ENCODE peak calls at places on chromosomes 2 and 18, in ten cellular contexts. I is body of pancreas; A is adrenal gland; P is stomach; B is hepatocyte; W is A673; C is IMR-90; G is neural progenitor cell; U is Peyer's patch; K is CD8-positive, alpha-beta T cell. Q is an unnamed sample.

GRCh38 chr18:46542545-46542944 is 114.5 kb downstream of the LOXHD1 start:
- DNase-seq in I (no peak), A (no peak), P (no peak), B (peak; percentile 53), W (peak; percentile 22), C (no peak), G (peak; percentile 78), U (no peak), K (no peak), Q (peak; percentile 55)

GRCh38 chr18:78659748-78660147 is 319.9 kb upstream of the SALL3 start:
- DNase-seq in I (peak; percentile 36), A (no peak), P (no peak), B (peak; percentile 50), W (no peak), C (no peak), G (peak; percentile 67), U (no peak), K (no peak), Q (peak; percentile 68)

GRCh38 chr2:233413529-233414272 is 59.4 kb downstream of the DGKD start:
- DNase-seq in I (peak; percentile 56), A (peak; percentile 91), P (peak; percentile 23), B (no peak), W (peak; percentile 93), C (peak; percentile 46), G (no peak), U (no peak), K (peak; percentile 45), Q (no peak)

GRCh38 chr2:238401539-238401938 is 25.2 kb upstream of the ASB1 start:
- DNase-seq in I (no peak), A (no peak), P (peak; percentile 1), B (no peak), W (no peak), C (no peak), G (no peak), U (no peak), K (no peak), Q (no peak)

GRCh38 chr2:241505086-241505780 is 3.2 kb downstream of the STK25 start:
- DNase-seq in I (no peak), A (no peak), P (no peak), B (no peak), W (no peak), C (no peak), G (no peak), U (no peak), K (no peak), Q (no peak)

GRCh38 chr18:23316986-23317385 is 136.1 kb upstream of the RIOK3 start:
- DNase-seq in I (no peak), A (no peak), P (no peak), B (no peak), W (no peak), C (no peak), G (no peak), U (no peak), K (no peak), Q (no peak)

GRCh38 chr2:29070542-29070941 is 3.8 kb downstream of the PCARE start:
- DNase-seq in I (no peak), A (no peak), P (no peak), B (no peak), W (no peak), C (no peak), G (no peak), U (no peak), K (no peak), Q (no peak)

GRCh38 chr2:105875241-105875640 is 130.5 kb downstream of the NCK2 start:
- DNase-seq in I (no peak), A (no peak), P (no peak), B (no peak), W (no peak), C (no peak), G (no peak), U (no peak), K (no peak), Q (no peak)

GRCh38 chr2:201419057-201419635 is 32.1 kb downstream of the TRAK2 start:
- DNase-seq in I (no peak), A (peak; percentile 33), P (no peak), B (peak; percentile 10), W (no peak), C (no peak), G (no peak), U (no peak), K (no peak), Q (no peak)

GRCh38 chr2:27884546-27884945 is 5.6 kb downstream of the RBKS start:
- DNase-seq in I (no peak), A (no peak), P (no peak), B (no peak), W (peak; percentile 71), C (no peak), G (no peak), U (no peak), K (no peak), Q (no peak)

GRCh38 chr2:173874899-173875247 is 90.3 kb downstream of the SP3 start:
- DNase-seq in I (no peak), A (no peak), P (no peak), B (no peak), W (no peak), C (no peak), G (no peak), U (peak; percentile 69), K (no peak), Q (no peak)

GRCh38 chr18:10398571-10398970 is 55.9 kb upstream of the APCDD1 start:
- DNase-seq in I (no peak), A (no peak), P (no peak), B (no peak), W (peak; percentile 89), C (no peak), G (no peak), U (no peak), K (no peak), Q (no peak)

GRCh38 chr2:24315669-24316068 is 44.7 kb downstream of the ITSN2 start:
- DNase-seq in I (no peak), A (no peak), P (no peak), B (no peak), W (no peak), C (no peak), G (no peak), U (no peak), K (no peak), Q (no peak)

GRCh38 chr2:85772841-85773491 is 19.2 kb downstream of the ATOH8 start:
- DNase-seq in I (no peak), A (no peak), P (no peak), B (no peak), W (no peak), C (no peak), G (no peak), U (no peak), K (no peak), Q (no peak)

GRCh38 chr2:231227309-231228162 is 29.1 kb downstream of the ARMC9 start:
- DNase-seq in I (peak; percentile 74), A (peak; percentile 79), P (peak; percentile 55), B (peak; percentile 88), W (peak; percentile 82), C (peak; percentile 79), G (peak; percentile 84), U (peak; percentile 54), K (peak; percentile 17), Q (peak; percentile 61)
- H3K27ac ChIP-seq in I (no peak overlapping the region), A (no peak overlapping the region), P (no peak overlapping the region), B (no peak overlapping the region), W (no peak overlapping the region), C (peak overlapping the region; percentile 36), G (no peak overlapping the region), U (no peak overlapping the region), K (no peak overlapping the region), Q (no peak overlapping the region)

DNA sequence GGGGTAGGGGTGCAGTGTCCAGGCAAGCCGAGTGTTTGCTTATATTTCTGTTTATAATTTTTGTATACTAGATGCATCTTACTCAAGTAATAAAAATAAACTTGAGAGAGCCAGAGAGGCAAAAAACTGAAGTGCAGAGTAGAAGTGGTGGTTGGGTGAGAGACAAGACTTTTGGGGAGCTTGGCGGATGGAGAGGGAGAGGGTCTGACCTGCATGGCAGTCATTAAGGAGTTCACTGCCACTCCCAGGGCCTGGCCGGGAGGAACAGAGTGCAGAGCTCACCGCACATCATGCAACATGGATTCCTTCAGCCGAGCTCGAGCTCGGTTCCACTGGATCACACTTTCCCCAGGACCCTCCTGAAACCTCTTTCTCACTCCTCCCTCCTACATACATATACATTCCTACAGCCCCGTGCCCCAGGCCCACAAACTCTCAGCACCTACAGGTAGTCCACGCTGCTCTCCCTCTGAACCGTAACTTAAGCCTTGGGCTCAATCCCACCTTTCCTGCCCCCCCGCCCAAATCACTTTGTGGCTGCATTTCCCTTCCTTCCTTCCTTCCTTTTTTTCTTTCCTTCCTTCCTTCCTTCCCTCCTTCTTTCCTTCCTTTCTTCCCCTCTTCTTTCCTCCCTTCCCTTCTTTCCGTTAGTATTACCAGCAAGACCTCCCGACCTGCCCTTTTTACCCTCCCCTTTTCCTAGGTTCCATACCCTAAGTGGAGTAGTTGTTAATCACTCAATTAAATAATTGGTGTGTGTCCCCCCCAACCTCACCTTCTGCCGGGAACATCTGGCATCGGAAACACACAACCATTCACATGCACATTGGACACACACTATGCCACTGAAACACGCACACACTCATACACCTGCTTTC is 37.1 kb upstream of the ATP6V1B1 start:
- DNase-seq in I (no peak), A (no peak), P (no peak), B (no peak), W (no peak), C (no peak), G (no peak), U (no peak), K (no peak), Q (no peak)
- H3K27me3 ChIP-seq in I (no peaks in the 10 kb centered on the region), A (peaks cover 66% of the 10 kb centered on the region), P (peaks cover 100% of the 10 kb centered on the region), B (peaks cover 98% of the 10 kb centered on the region), W (no peaks in the 10 kb centered on the region), C (peaks cover 66% of the 10 kb centered on the region), G (peaks cover 100% of the 10 kb centered on the region), U (peaks cover 35% of the 10 kb centered on the region), K (peaks cover 36% of the 10 kb centered on the region), Q (no peaks in the 10 kb centered on the region)

DNA sequence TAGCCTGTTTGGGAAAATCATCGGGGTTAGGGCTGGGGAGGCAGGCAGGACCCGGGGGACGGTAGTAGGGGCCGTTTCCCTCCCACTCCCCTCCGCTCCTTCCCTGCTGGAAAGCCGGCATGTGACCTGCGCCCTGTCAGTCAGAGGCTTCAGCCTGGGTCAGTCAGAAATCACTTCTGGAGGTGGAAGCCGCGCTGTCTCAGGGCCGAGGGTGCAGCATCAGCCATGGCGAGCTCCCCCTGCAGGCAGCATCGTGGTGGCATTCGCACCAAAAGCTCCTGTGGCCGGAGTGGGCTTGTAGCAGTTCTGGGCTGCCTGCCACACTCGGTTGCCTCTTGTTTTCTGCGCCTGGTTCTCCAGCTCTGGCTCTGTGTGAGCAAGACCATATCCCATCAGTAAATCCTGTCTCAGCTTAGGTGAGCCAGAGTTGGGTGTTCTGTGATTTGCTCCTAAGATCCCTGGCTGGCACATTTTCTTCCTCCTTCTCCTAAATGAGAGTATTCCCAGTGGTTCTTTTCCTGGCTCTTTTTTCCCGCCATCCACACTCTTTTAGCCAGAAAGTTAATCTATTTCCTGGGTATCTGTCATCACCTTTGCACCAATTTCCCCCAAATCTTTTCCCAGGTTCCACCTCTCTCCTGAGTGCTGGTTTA is 123.9 kb upstream of the CD302 start:
- DNase-seq in I (peak; percentile 81), A (peak; percentile 71), P (peak; percentile 84), B (peak; percentile 86), W (peak; percentile 71), C (peak; percentile 35), G (peak; percentile 91), U (peak; percentile 72), K (peak; percentile 63), Q (peak; percentile 89)
- TF ChIP-seq CTCF in I (peak; percentile 63), A (peak; percentile 44), P (no peak), B (peak; percentile 65), W (peak; percentile 90), C (peak; percentile 51), G (peak; percentile 86), U (peak; percentile 81), K (peak; percentile 75), Q (peak; percentile 97)

DNA sequence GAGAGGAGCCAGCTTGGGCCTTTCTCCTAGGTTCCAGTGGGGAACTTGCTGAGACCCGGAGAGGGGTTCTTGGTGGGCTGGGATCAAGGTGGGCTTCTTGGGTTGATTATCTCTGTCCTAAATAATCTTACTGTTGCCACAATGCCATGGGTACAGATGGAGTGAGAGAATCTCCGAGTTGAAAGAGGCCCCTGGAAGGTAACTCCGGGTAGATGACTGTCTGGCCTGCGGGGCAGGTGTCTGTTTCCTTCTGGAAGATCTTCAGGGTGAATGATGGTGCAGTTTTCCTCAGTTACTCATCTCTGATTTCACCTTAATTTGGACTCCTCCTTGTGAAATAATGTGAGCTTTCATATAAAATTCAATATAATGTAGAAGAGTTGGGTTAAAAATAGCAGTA is 159.4 kb downstream of the ACTR3 start:
- DNase-seq in I (no peak), A (no peak), P (no peak), B (no peak), W (no peak), C (no peak), G (no peak), U (no peak), K (no peak), Q (no peak)
- H3K27ac ChIP-seq in I (no peak overlapping the region), A (no peak overlapping the region), P (no peak overlapping the region), B (no peak overlapping the region), W (no peak overlapping the region), C (no peak overlapping the region), G (no peak overlapping the region), U (no peak overlapping the region), K (no peak overlapping the region), Q (no peak overlapping the region)

Q was measured in WERI-Rb-1.